ENCODE peak calls at places on chromosomes 12 and 14, in seven cellular contexts. G, X, U, O, B, N and L are unnamed samples.

GRCh38 chr14:93994919-93995682 is 2.0 kb upstream of the CCDC197 start:
- DNase-seq in G (no peak), X (peak), U (peak), O (peak), B (peak), N (no peak), L (no peak)

GRCh38 chr14:29757711-29758233 is 169.9 kb downstream of the PRKD1 start:
- DNase-seq in G (no peak), X (no peak), U (no peak), O (no peak), B (no peak), N (no peak), L (no peak)

GRCh38 chr14:42428996-42429395 is 822.3 kb downstream of the LRFN5 start:
- DNase-seq in G (peak), X (no peak), U (no peak), O (no peak), B (no peak), N (no peak), L (no peak)

GRCh38 chr14:104112113-104112505 is 26.3 kb upstream of the KIF26A start:
- DNase-seq in G (peak), X (peak), U (no peak), O (no peak), B (peak), N (no peak), L (no peak)

GRCh38 chr12:118503476-118503875 is 127.1 kb downstream of the SUDS3 start:
- DNase-seq in G (no peak), X (no peak), U (no peak), O (no peak), B (no peak), N (no peak), L (no peak)

GRCh38 chr14:99094901-99095300 is 177.1 kb downstream of the BCL11B start:
- DNase-seq in G (no peak), X (no peak), U (no peak), O (no peak), B (no peak), N (no peak), L (no peak)

GRCh38 chr14:68208218-68208617 is 388.6 kb downstream of the RAD51B start:
- DNase-seq in G (no peak), X (no peak), U (no peak), O (no peak), B (no peak), N (no peak), L (no peak)

GRCh38 chr14:22380511-22381455 is 208.2 kb downstream of the DAD1 start:
- DNase-seq in G (no peak), X (peak), U (no peak), O (no peak), B (no peak), N (no peak), L (no peak)

GRCh38 chr14:104499784-104500496 is 79.6 kb upstream of the C14orf180 start:
- DNase-seq in G (peak), X (peak), U (no peak), O (no peak), B (no peak), N (no peak), L (no peak)

GRCh38 chr14:99660794-99661193 is 15.9 kb downstream of the HHIPL1 start:
- DNase-seq in G (no peak), X (peak), U (no peak), O (no peak), B (no peak), N (no peak), L (no peak)

GRCh38 chr14:70354204-70354603 is 5.3 kb downstream of the COX16 start:
- DNase-seq in G (no peak), X (no peak), U (no peak), O (no peak), B (no peak), N (no peak), L (no peak)

GRCh38 chr14:102909462-102909861 is 13.0 kb upstream of the AMN start:
- DNase-seq in G (peak), X (no peak), U (no peak), O (no peak), B (no peak), N (no peak), L (no peak)

GRCh38 chr12:62270872-62271271 is 10.7 kb downstream of the USP15 start:
- DNase-seq in G (no peak), X (no peak), U (no peak), O (no peak), B (no peak), N (no peak), L (no peak)

GRCh38 chr12:57888407-57889157 is 42.1 kb upstream of the CTDSP2 start:
- DNase-seq in G (peak), X (peak), U (peak), O (peak), B (peak), N (peak), L (peak)

GRCh38 chr12:83157604-83158003 is 470.9 kb downstream of the TMTC2 start:
- DNase-seq in G (no peak), X (no peak), U (no peak), O (no peak), B (no peak), N (no peak), L (no peak)

GRCh38 chr12:95546491-95546813 is 4.8 kb downstream of the USP44 start:
- DNase-seq in G (no peak), X (peak), U (no peak), O (no peak), B (no peak), N (no peak), L (no peak)

GRCh38 chr14:81390706-81391105 is 9.4 kb downstream of the STON2 start:
- DNase-seq in G (no peak), X (no peak), U (no peak), O (no peak), B (no peak), N (no peak), L (no peak)

GRCh38 chr14:36604757-36605505 is 22.5 kb upstream of the NKX2-8 start:
- DNase-seq in G (no peak), X (peak), U (peak), O (peak), B (no peak), N (no peak), L (peak)

GRCh38 chr14:95507174-95507573 is 9.3 kb downstream of the SYNE3 start:
- DNase-seq in G (no peak), X (no peak), U (no peak), O (no peak), B (peak), N (peak), L (peak)

GRCh38 chr12:106917503-106917902 is 38.2 kb upstream of the TMEM263 start:
- DNase-seq in G (no peak), X (no peak), U (no peak), O (no peak), B (no peak), N (no peak), L (no peak)

GRCh38 chr12:106915635-106916026 is 40.1 kb upstream of the TMEM263 start:
- DNase-seq in G (no peak), X (no peak), U (no peak), O (no peak), B (no peak), N (no peak), L (no peak)

GRCh38 chr12:106919910-106920544 is 35.7 kb upstream of the TMEM263 start:
- DNase-seq in G (no peak), X (no peak), U (peak), O (no peak), B (no peak), N (no peak), L (peak)

GRCh38 chr12:106914796-106915634 is 40.7 kb upstream of the TMEM263 start:
- DNase-seq in G (no peak), X (no peak), U (no peak), O (no peak), B (no peak), N (no peak), L (no peak)

GRCh38 chr12:106918746-106919145 is 37.0 kb upstream of the TMEM263 start:
- DNase-seq in G (no peak), X (peak), U (peak), O (peak), B (no peak), N (no peak), L (peak)
- TF ChIP-seq CTCF in G (peak), X (peak), U (peak), O (no peak), B (peak), N (peak), L (peak)

GRCh38 chr12:109910969-109911348 is 10.9 kb downstream of the TCHP start:
- DNase-seq in G (no peak), X (peak), U (peak), O (peak), B (no peak), N (no peak), L (peak)
- TF ChIP-seq CTCF in G (no peak), X (peak), U (no peak), O (peak), B (no peak), N (no peak), L (peak)

GRCh38 chr14:53273671-53274072 is 120.5 kb upstream of the DDHD1 start:
- DNase-seq in G (no peak), X (no peak), U (no peak), O (no peak), B (peak), N (no peak), L (no peak)
- TF ChIP-seq CTCF in G (no peak), X (no peak), U (no peak), O (no peak), B (no peak), N (no peak), L (no peak)

DNA sequence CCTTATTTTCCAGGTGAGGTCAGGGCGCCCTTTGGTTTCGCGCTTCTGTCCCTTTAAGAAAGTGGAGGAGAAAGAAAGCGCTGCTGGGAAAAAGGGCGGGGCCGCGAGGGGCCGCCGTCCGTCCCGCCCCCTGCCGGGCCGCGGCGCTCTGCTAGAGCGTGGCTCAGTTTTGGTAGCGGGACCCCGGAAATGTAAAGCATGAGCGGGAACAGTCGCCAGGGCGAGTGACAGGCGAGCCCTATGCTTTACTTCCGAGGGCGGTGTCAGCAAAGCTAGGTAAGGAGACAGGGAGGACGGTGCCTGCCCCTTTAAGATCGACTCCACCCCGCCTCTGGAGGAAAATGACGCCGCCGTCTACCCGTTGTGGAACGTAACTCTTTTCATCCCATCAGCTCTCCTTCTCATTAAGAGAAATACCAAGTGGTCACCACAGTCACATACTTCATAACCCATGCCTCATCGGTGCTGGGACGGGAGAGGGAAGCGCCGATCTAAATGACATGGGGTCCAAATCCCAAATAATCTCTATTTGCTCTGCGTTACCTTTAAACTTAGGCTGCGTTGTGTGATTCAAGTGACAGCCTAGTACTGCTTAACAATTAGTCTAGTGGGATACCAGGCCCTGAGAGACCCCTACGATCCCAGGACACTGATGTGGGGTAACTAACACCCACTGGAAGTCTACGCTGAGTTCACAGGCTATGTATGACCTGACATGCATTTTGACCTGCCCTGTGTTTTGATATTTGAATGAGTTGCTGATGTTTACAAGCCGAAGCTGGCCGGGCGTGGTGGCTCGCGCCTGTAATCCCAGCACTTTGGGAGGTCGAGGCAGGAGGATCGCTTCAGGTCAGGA is at the start of gene ETFBKMT:
- DNase-seq in G (peak), X (peak), U (peak), O (peak), B (peak), N (peak), L (peak)
- TF ChIP-seq CTCF in G (peak), X (peak), U (no peak), O (no peak), B (peak), N (peak), L (peak)

GRCh38 chr14:78567343-78567742 is 397.2 kb downstream of the NRXN3 start:
- DNase-seq in G (no peak), X (no peak), U (no peak), O (no peak), B (no peak), N (no peak), L (no peak)

GRCh38 chr14:78566017-78566858 is 396.1 kb downstream of the NRXN3 start:
- DNase-seq in G (peak), X (peak), U (peak), O (peak), B (peak), N (peak), L (peak)

DNA sequence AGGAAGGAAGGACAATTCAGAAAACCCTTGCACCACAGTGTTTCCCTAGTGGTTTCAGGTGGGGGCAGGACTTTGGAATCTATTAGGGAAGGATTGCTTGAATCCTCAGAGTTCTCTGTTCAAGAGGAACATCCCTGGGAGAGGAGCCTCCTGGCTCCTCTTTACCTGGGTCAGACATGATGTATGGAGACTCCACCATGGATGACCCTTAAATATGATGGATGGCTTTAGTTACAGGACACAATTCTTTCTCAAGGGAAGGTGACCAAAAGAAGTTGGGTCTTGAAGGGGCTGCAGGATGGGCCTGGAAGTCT is 396.6 kb downstream of the NRXN3 start:
- DNase-seq in G (no peak), X (no peak), U (no peak), O (no peak), B (no peak), N (no peak), L (no peak)
- TF ChIP-seq CTCF in G (no peak), X (no peak), U (peak), O (no peak), B (peak), N (no peak), L (no peak)

GRCh38 chr12:85920324-85920947 is 46.3 kb downstream of the NTS start:
- DNase-seq in G (no peak), X (no peak), U (no peak), O (no peak), B (no peak), N (no peak), L (peak)
- TF ChIP-seq CTCF in G (peak), X (peak), U (peak), O (peak), B (peak), N (peak), L (peak)

DNA sequence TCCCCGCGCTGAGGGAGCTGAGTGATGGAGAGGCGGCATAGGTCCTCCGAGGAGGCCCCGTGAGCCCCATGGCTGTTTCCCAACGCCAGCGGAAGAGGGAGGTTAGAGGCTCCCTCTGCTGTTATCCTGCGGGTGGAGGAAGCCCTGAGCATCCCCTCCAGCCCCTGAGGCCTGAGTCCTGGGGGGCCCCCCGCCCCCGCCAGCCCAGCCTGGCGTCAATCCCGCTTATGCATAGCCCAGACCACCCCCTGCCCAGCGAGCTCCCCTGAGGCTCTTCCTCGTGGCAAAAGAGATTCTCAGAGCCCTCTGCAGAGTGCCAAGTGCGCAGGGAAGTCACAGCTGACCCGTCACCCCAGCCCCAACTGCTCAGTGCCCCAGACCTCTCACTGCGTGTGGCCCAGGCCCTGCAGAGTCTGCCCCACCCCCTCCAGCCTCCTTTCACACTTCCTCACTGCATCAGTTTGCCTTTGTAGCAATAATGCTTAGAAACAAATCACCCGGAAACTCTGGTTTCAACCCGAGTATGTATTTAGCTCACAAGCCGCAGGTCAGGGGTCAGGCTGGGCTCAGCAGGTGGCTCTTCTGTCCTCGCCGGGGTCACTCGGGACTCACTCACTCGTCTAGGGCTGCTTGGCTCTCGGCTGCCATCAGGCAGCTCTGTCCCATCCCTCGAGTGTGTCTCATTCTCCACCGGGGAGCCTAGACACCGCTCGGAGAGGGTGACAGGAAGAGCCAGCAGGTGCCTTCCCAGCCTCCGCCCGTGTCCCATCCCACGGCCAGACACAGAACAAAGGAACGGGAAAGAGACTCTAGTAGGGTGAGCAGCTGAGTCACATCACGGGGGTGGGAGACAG is 44.8 kb upstream of the GALNT9 start:
- DNase-seq in G (peak), X (no peak), U (no peak), O (no peak), B (peak), N (peak), L (peak)
- TF ChIP-seq CTCF in G (no peak), X (peak), U (no peak), O (no peak), B (no peak), N (no peak), L (peak)

DNA sequence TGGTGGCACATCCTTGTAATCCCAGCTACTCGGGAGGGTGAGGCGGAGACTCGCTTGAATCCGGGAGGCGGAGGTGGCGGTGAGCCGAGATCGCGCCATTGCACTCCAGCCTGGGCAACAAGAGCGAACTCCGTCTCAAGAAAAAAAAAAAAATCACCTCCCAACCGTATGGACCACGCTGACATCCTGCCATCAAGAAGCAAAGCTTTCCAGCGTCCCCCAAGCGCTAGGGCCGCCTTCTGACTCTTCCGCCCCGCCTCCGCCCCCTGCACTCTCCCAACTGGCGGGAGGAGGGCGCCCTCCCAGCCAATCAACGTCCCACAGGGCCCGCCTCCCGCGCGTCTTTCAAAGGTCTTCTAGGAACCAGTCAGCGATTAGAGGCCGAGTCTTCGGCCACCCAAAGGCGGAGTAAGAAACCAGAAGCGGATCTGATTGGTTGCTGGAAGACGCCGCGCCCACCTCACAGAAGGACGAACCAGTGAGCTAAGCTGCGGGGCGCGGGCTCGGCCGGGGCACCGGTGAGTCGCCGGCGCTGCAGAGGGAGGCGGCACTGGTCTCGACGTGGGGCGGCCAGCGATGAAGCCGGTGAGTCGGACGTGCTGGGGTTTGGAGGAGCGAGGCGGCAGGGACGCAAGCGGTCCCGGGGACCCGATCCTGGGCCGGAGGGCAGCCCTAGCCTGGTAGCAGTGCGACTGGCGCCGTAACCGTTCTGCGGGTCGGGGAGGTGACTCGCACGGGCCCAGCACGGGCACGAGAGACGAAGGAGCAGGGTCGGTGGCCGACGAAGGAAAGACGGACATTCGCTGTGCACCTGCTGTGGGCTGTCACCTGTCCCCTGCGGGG is at the start of gene CDKN3:
- DNase-seq in G (peak), X (peak), U (peak), O (peak), B (peak), N (peak), L (peak)
- TF ChIP-seq CTCF in G (peak), X (peak), U (peak), O (peak), B (peak), N (peak), L (peak)

GRCh38 chr12:67222302-67222701 is 46.9 kb upstream of the CAND1 start:
- DNase-seq in G (no peak), X (peak), U (peak), O (no peak), B (no peak), N (no peak), L (peak)
- TF ChIP-seq CTCF in G (peak), X (peak), U (peak), O (no peak), B (peak), N (no peak), L (peak)